ENCODE peak calls at places on chromosome 1, in four cellular contexts. H, G, E and D are unnamed samples.

GRCh38 chr1:92356956-92357355 is 58.1 kb downstream of the RPAP2 start:
- DNase-seq in H (no peak), G (no peak), E (no peak), D (peak)

GRCh38 chr1:179599623-179600249 is 8.1 kb downstream of the TDRD5 start:
- DNase-seq in H (no peak), G (no peak), E (no peak), D (peak)

GRCh38 chr1:213821175-213821942 is 166.4 kb upstream of the PROX1 start:
- DNase-seq in H (no peak), G (no peak), E (no peak), D (no peak)

GRCh38 chr1:52862666-52863458 is 20.3 kb downstream of the ZYG11A start:
- DNase-seq in H (no peak), G (no peak), E (no peak), D (no peak)

GRCh38 chr1:27413004-27413403 is 20.6 kb downstream of the GPR3 start:
- DNase-seq in H (no peak), G (no peak), E (no peak), D (no peak)

GRCh38 chr1:118661769-118662320 is 326.3 kb downstream of the TBX15 start:
- DNase-seq in H (no peak), G (no peak), E (no peak), D (no peak)

GRCh38 chr1:62852253-62852652 is 68.3 kb downstream of the ATG4C start:
- DNase-seq in H (no peak), G (no peak), E (no peak), D (no peak)

GRCh38 chr1:3495776-3496745 is 41.6 kb downstream of the ARHGEF16 start:
- DNase-seq in H (no peak), G (no peak), E (no peak), D (no peak)